ENCODE peak calls at places on chromosomes 4 and X, in five cellular contexts. One of them, this sample, is unnamed.

GRCh38 chr4:113684534-113685091 is 76.9 kb downstream of the CAMK2D start:
- DNase-seq in HepG2: peak
- DNase-seq in K562: no peak
- DNase-seq in A549: peak
- DNase-seq in GM12878: no peak
- DNase-seq in this sample: peak

GRCh38 chrX:119272882-119273806 is 37.1 kb downstream of the PGRMC1 start:
- DNase-seq in GM12878: no peak
- DNase-seq in K562: peak
- DNase-seq in A549: no peak
- DNase-seq in HepG2: no peak
- DNase-seq in this sample: no peak

GRCh38 chr4:139247241-139247640 is 32.8 kb downstream of the MGARP start:
- DNase-seq in HepG2: no peak
- DNase-seq in K562: no peak
- DNase-seq in A549: no peak
- DNase-seq in GM12878: no peak
- DNase-seq in this sample: no peak

GRCh38 chrX:10598540-10598939 is 21.8 kb downstream of the MID1 start:
- DNase-seq in K562: no peak
- DNase-seq in HepG2: no peak
- DNase-seq in A549: no peak
- DNase-seq in GM12878: no peak
- DNase-seq in this sample: no peak

GRCh38 chr4:54254915-54255246 is 25.8 kb downstream of the PDGFRA start:
- DNase-seq in K562: no peak
- DNase-seq in GM12878: no peak
- DNase-seq in HepG2: no peak
- DNase-seq in A549: no peak
- DNase-seq in this sample: no peak

GRCh38 chrX:131802836-131803626 is 220.1 kb upstream of the STK26 start:
- DNase-seq in K562: peak
- DNase-seq in GM12878: peak
- DNase-seq in HepG2: no peak
- DNase-seq in A549: peak
- DNase-seq in this sample: peak

GRCh38 chrX:72352786-72353185 is 47.1 kb upstream of the CITED1 start:
- DNase-seq in HepG2: no peak
- DNase-seq in K562: no peak
- DNase-seq in GM12878: no peak
- DNase-seq in A549: no peak
- DNase-seq in this sample: no peak

GRCh38 chr4:16051132-16051531 is 32.7 kb downstream of the PROM1 start:
- DNase-seq in HepG2: no peak
- DNase-seq in A549: no peak
- DNase-seq in K562: no peak
- DNase-seq in GM12878: no peak
- DNase-seq in this sample: no peak

GRCh38 chr4:122681568-122681967 is 50.9 kb upstream of the BBS12 start:
- DNase-seq in A549: no peak
- DNase-seq in HepG2: no peak
- DNase-seq in GM12878: no peak
- DNase-seq in K562: no peak
- DNase-seq in this sample: no peak

DNA sequence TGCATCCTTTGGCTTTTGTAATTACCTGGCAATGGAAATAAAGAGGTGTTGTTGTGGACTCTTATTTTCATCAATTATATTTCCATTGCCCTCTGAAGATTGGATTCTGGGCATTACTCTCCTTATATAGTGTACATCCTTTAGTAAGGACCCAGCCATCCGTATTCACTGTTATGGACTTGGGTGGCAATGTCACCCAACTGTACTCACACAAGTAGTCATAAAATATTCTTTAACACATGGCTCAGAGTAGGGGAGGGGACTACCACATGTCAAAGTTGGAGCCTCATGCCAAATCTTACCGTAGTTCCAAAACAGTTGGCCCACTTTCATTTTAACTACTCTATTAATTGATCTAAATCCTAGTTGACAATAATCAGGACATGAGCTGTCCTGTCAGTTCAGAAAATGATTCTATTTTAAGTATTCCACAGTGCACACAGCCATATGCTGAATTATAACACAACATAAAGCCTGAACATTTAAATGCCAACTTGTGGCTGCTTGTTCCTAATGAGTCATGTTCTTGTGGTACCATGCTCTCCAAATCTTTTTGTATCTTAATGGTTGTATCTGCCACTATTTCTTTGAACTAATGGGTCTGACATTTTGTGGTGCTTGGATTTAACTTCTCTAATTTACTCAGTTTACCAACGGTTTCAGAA is 4.9 kb downstream of the FRAS1 start:
- DNase-seq in A549: no peak
- DNase-seq in HepG2: no peak
- DNase-seq in K562: no peak
- DNase-seq in GM12878: no peak
- DNase-seq in this sample: no peak
- TF ChIP-seq MYC in A549: no peak
- TF ChIP-seq MYC in HepG2: no peak
- TF ChIP-seq MYC in K562: no peak
- TF ChIP-seq MYC in GM12878: no peak
- TF ChIP-seq MYC in this sample: no peak

GRCh38 chrX:140586951-140587350 is 82.1 kb upstream of the SOX3 start:
- DNase-seq in HepG2: no peak
- DNase-seq in K562: no peak
- DNase-seq in A549: no peak
- DNase-seq in GM12878: no peak
- DNase-seq in this sample: no peak
- H3K4me3 ChIP-seq in HepG2: no peak
- H3K4me3 ChIP-seq in K562: no peak
- H3K4me3 ChIP-seq in A549: no peak
- H3K4me3 ChIP-seq in GM12878: no peak
- H3K4me3 ChIP-seq in this sample: no peak

GRCh38 chr4:42401171-42401570 is 3.9 kb downstream of the SHISA3 start:
- DNase-seq in GM12878: no peak
- DNase-seq in HepG2: no peak
- DNase-seq in K562: no peak
- DNase-seq in A549: no peak
- DNase-seq in this sample: no peak
- TF ChIP-seq CTCF in GM12878: no peak
- TF ChIP-seq CTCF in HepG2: peak
- TF ChIP-seq CTCF in K562: no peak
- TF ChIP-seq CTCF in A549: no peak
- TF ChIP-seq CTCF in this sample: no peak

GRCh38 chrX:115018944-115019343 is 1.5 kb upstream of the IL13RA2 start:
- DNase-seq in K562: no peak
- DNase-seq in HepG2: no peak
- DNase-seq in GM12878: no peak
- DNase-seq in A549: no peak
- DNase-seq in this sample: no peak
- TF ChIP-seq MYC in K562: no peak
- TF ChIP-seq MYC in HepG2: no peak
- TF ChIP-seq MYC in GM12878: no peak
- TF ChIP-seq MYC in A549: no peak
- TF ChIP-seq MYC in this sample: no peak

DNA sequence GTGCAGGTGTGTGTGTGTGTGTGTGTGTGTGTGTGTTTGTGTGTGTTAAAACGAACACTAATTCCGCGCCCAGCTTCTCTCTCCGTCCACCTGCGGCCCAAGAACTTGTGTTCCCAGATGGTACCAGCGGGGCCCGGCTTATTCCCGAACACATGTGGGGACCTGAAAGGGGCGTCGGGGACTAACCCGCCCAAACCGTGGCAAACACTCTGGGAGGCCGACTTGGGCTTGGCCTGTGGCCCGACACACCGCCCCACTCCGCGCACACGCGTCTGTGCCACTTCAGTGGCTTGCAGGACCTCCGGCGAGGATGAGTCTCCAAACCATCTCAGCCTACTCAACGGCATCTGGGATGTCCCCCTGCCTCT is 870 bp upstream of the HHIP start:
- DNase-seq in K562: no peak
- DNase-seq in A549: no peak
- DNase-seq in GM12878: no peak
- DNase-seq in HepG2: no peak
- DNase-seq in this sample: no peak
- H3K4me3 ChIP-seq in K562: no peak
- H3K4me3 ChIP-seq in A549: peak
- H3K4me3 ChIP-seq in GM12878: no peak
- H3K4me3 ChIP-seq in HepG2: no peak
- H3K4me3 ChIP-seq in this sample: no peak

This sample was measured in NB4.